ENCODE peak calls at places on chromosomes 7 and 10, in seven cellular contexts. W is NCI-H774, D is NCI-H1105, V is GM13976, J is lung microvascular endothelial cell, O is lower leg skin, I is AG10803. G is an unnamed sample.

GRCh38 chr10:109203616-109204375 is 719.5 kb downstream of the XPNPEP1 start:
- DNase-seq in W (no peak), D (no peak), V (no peak), J (no peak), O (no peak), I (peak; percentile 49), G (no peak)

GRCh38 chr10:122465401-122465800 is 4.0 kb downstream of the HTRA1 start:
- DNase-seq in W (no peak), D (no peak), V (no peak), J (no peak), O (no peak), I (no peak), G (no peak)

GRCh38 chr7:27808626-27809025 is 68.7 kb downstream of the TAX1BP1 start:
- DNase-seq in W (no peak), D (no peak), V (no peak), J (peak; percentile 25), O (no peak), I (peak; percentile 62), G (no peak)

GRCh38 chr10:68792115-68792514 is 35.2 kb upstream of the STOX1 start:
- DNase-seq in W (no peak), D (no peak), V (no peak), J (no peak), O (no peak), I (peak; percentile 20), G (no peak)

GRCh38 chr10:93757766-93758509 is at the start of gene LGI1:
- DNase-seq in W (no peak), D (no peak), V (no peak), J (no peak), O (no peak), I (peak; percentile 13), G (no peak)

GRCh38 chr10:64658528-64658927 is 1137.3 kb downstream of the REEP3 start:
- DNase-seq in W (no peak), D (no peak), V (no peak), J (no peak), O (no peak), I (no peak), G (no peak)

GRCh38 chr7:110871856-110872255 is 219.1 kb upstream of the LRRN3 start:
- DNase-seq in W (no peak), D (no peak), V (no peak), J (no peak), O (no peak), I (no peak), G (no peak)

GRCh38 chr7:117229350-117229749 is 93.5 kb downstream of the WNT2 start:
- DNase-seq in W (no peak), D (no peak), V (no peak), J (no peak), O (no peak), I (no peak), G (no peak)

GRCh38 chr10:122030200-122030552 is 41.2 kb downstream of the TACC2 start:
- DNase-seq in W (no peak), D (no peak), V (no peak), J (no peak), O (no peak), I (no peak), G (no peak)